ENCODE peak calls at places on chromosomes 13 and 19, in eight cellular contexts. One of them, this sample, is unnamed.

GRCh38 chr19:7202888-7203287 is 91.3 kb downstream of the INSR start:
- DNase-seq in progenitor cell of endocrine pancreas: no peak
- DNase-seq in Calu3: no peak
- DNase-seq in neural progenitor cell: no peak
- DNase-seq in endothelial cell: no peak
- DNase-seq in cardiac muscle cell: no peak
- DNase-seq in CD8-positive, alpha-beta T cell: no peak
- DNase-seq in colonic mucosa: no peak
- DNase-seq in this sample: no peak

GRCh38 chr19:17429661-17430101 is 9.8 kb downstream of the MVB12A start:
- DNase-seq in progenitor cell of endocrine pancreas: no peak
- DNase-seq in Calu3: no peak
- DNase-seq in neural progenitor cell: no peak
- DNase-seq in endothelial cell: no peak
- DNase-seq in cardiac muscle cell: no peak
- DNase-seq in CD8-positive, alpha-beta T cell: no peak
- DNase-seq in colonic mucosa: no peak
- DNase-seq in this sample: no peak

GRCh38 chr19:13621413-13621812 is 115.1 kb upstream of the CACNA1A start:
- DNase-seq in progenitor cell of endocrine pancreas: no peak
- DNase-seq in Calu3: peak
- DNase-seq in neural progenitor cell: no peak
- DNase-seq in endothelial cell: no peak
- DNase-seq in cardiac muscle cell: no peak
- DNase-seq in CD8-positive, alpha-beta T cell: no peak
- DNase-seq in colonic mucosa: no peak
- DNase-seq in this sample: no peak

GRCh38 chr19:53906211-53907192 is 2.6 kb upstream of the CACNG7 start:
- DNase-seq in progenitor cell of endocrine pancreas: peak
- DNase-seq in Calu3: peak
- DNase-seq in neural progenitor cell: peak
- DNase-seq in endothelial cell: peak
- DNase-seq in cardiac muscle cell: peak
- DNase-seq in CD8-positive, alpha-beta T cell: peak
- DNase-seq in colonic mucosa: peak
- DNase-seq in this sample: no peak

GRCh38 chr13:83168575-83168974 is 713.7 kb downstream of the SLITRK1 start:
- DNase-seq in progenitor cell of endocrine pancreas: no peak
- DNase-seq in Calu3: no peak
- DNase-seq in neural progenitor cell: no peak
- DNase-seq in endothelial cell: no peak
- DNase-seq in cardiac muscle cell: no peak
- DNase-seq in CD8-positive, alpha-beta T cell: no peak
- DNase-seq in colonic mucosa: no peak
- DNase-seq in this sample: no peak

GRCh38 chr19:35351441-35352176 is 3.9 kb downstream of the FFAR1 start:
- DNase-seq in progenitor cell of endocrine pancreas: no peak
- DNase-seq in Calu3: no peak
- DNase-seq in neural progenitor cell: no peak
- DNase-seq in endothelial cell: no peak
- DNase-seq in cardiac muscle cell: no peak
- DNase-seq in CD8-positive, alpha-beta T cell: no peak
- DNase-seq in colonic mucosa: no peak
- DNase-seq in this sample: no peak

GRCh38 chr19:45780146-45780447 is 2.2 kb downstream of the DMPK start:
- DNase-seq in progenitor cell of endocrine pancreas: no peak
- DNase-seq in Calu3: no peak
- DNase-seq in neural progenitor cell: no peak
- DNase-seq in endothelial cell: no peak
- DNase-seq in cardiac muscle cell: no peak
- DNase-seq in CD8-positive, alpha-beta T cell: no peak
- DNase-seq in colonic mucosa: no peak
- DNase-seq in this sample: no peak

GRCh38 chr19:43620061-43621001 is 902 bp upstream of the ZNF428 start:
- DNase-seq in progenitor cell of endocrine pancreas: no peak
- DNase-seq in Calu3: no peak
- DNase-seq in neural progenitor cell: no peak
- DNase-seq in endothelial cell: no peak
- DNase-seq in cardiac muscle cell: no peak
- DNase-seq in CD8-positive, alpha-beta T cell: peak
- DNase-seq in colonic mucosa: no peak
- DNase-seq in this sample: no peak

GRCh38 chr19:16589917-16590316 is 17.7 kb upstream of the SLC35E1 start:
- DNase-seq in progenitor cell of endocrine pancreas: no peak
- DNase-seq in Calu3: no peak
- DNase-seq in neural progenitor cell: no peak
- DNase-seq in endothelial cell: no peak
- DNase-seq in cardiac muscle cell: no peak
- DNase-seq in CD8-positive, alpha-beta T cell: no peak
- DNase-seq in colonic mucosa: no peak
- DNase-seq in this sample: no peak

GRCh38 chr19:18156841-18157464 is 4.0 kb downstream of the PIK3R2 start:
- DNase-seq in progenitor cell of endocrine pancreas: no peak
- DNase-seq in Calu3: peak
- DNase-seq in neural progenitor cell: no peak
- DNase-seq in endothelial cell: no peak
- DNase-seq in cardiac muscle cell: peak
- DNase-seq in CD8-positive, alpha-beta T cell: no peak
- DNase-seq in colonic mucosa: peak
- DNase-seq in this sample: no peak

GRCh38 chr19:10686661-10687517 is 14.3 kb upstream of the QTRT1 start:
- DNase-seq in progenitor cell of endocrine pancreas: no peak
- DNase-seq in Calu3: no peak
- DNase-seq in neural progenitor cell: no peak
- DNase-seq in endothelial cell: no peak
- DNase-seq in cardiac muscle cell: no peak
- DNase-seq in CD8-positive, alpha-beta T cell: no peak
- DNase-seq in colonic mucosa: no peak
- DNase-seq in this sample: no peak

GRCh38 chr13:23618341-23618740 is 48.1 kb downstream of the TNFRSF19 start:
- DNase-seq in progenitor cell of endocrine pancreas: no peak
- DNase-seq in Calu3: peak
- DNase-seq in neural progenitor cell: no peak
- DNase-seq in endothelial cell: no peak
- DNase-seq in cardiac muscle cell: no peak
- DNase-seq in CD8-positive, alpha-beta T cell: no peak
- DNase-seq in colonic mucosa: no peak
- DNase-seq in this sample: no peak

GRCh38 chr19:2500157-2500556 is 24.2 kb downstream of the GADD45B start:
- DNase-seq in progenitor cell of endocrine pancreas: no peak
- DNase-seq in Calu3: no peak
- DNase-seq in neural progenitor cell: no peak
- DNase-seq in endothelial cell: no peak
- DNase-seq in cardiac muscle cell: no peak
- DNase-seq in CD8-positive, alpha-beta T cell: no peak
- DNase-seq in colonic mucosa: no peak
- DNase-seq in this sample: no peak

GRCh38 chr19:12996542-12997094 is 1.3 kb downstream of the NFIX start:
- DNase-seq in progenitor cell of endocrine pancreas: no peak
- DNase-seq in Calu3: no peak
- DNase-seq in neural progenitor cell: peak
- DNase-seq in endothelial cell: no peak
- DNase-seq in cardiac muscle cell: no peak
- DNase-seq in CD8-positive, alpha-beta T cell: no peak
- DNase-seq in colonic mucosa: no peak
- DNase-seq in this sample: no peak

GRCh38 chr19:15180451-15181390 is 20.1 kb downstream of the NOTCH3 start:
- DNase-seq in progenitor cell of endocrine pancreas: no peak
- DNase-seq in Calu3: no peak
- DNase-seq in neural progenitor cell: peak
- DNase-seq in endothelial cell: no peak
- DNase-seq in cardiac muscle cell: peak
- DNase-seq in CD8-positive, alpha-beta T cell: no peak
- DNase-seq in colonic mucosa: peak
- DNase-seq in this sample: no peak

GRCh38 chr19:7744871-7745270 is 2.5 kb downstream of the CD209 start:
- DNase-seq in progenitor cell of endocrine pancreas: no peak
- DNase-seq in Calu3: no peak
- DNase-seq in neural progenitor cell: no peak
- DNase-seq in endothelial cell: no peak
- DNase-seq in cardiac muscle cell: no peak
- DNase-seq in CD8-positive, alpha-beta T cell: no peak
- DNase-seq in colonic mucosa: no peak
- DNase-seq in this sample: no peak

GRCh38 chr13:26544707-26545106 is 12.8 kb upstream of the WASF3 start:
- DNase-seq in progenitor cell of endocrine pancreas: no peak
- DNase-seq in Calu3: no peak
- DNase-seq in neural progenitor cell: no peak
- DNase-seq in endothelial cell: no peak
- DNase-seq in cardiac muscle cell: no peak
- DNase-seq in CD8-positive, alpha-beta T cell: no peak
- DNase-seq in colonic mucosa: no peak
- DNase-seq in this sample: no peak

GRCh38 chr13:46184277-46184699 is 2.3 kb upstream of the LCP1 start:
- DNase-seq in progenitor cell of endocrine pancreas: no peak
- DNase-seq in Calu3: peak
- DNase-seq in neural progenitor cell: peak
- DNase-seq in endothelial cell: peak
- DNase-seq in cardiac muscle cell: peak
- DNase-seq in CD8-positive, alpha-beta T cell: peak
- DNase-seq in colonic mucosa: peak
- DNase-seq in this sample: no peak

GRCh38 chr19:48292798-48293197 is 22.9 kb downstream of the ZNF114 start:
- DNase-seq in progenitor cell of endocrine pancreas: no peak
- DNase-seq in Calu3: no peak
- DNase-seq in neural progenitor cell: no peak
- DNase-seq in endothelial cell: no peak
- DNase-seq in cardiac muscle cell: no peak
- DNase-seq in CD8-positive, alpha-beta T cell: no peak
- DNase-seq in colonic mucosa: no peak
- DNase-seq in this sample: no peak

GRCh38 chr19:37905936-37906867 is at the start of gene WDR87:
- DNase-seq in progenitor cell of endocrine pancreas: peak
- DNase-seq in Calu3: peak
- DNase-seq in neural progenitor cell: peak
- DNase-seq in endothelial cell: peak
- DNase-seq in cardiac muscle cell: no peak
- DNase-seq in CD8-positive, alpha-beta T cell: peak
- DNase-seq in colonic mucosa: peak
- DNase-seq in this sample: peak

DNA sequence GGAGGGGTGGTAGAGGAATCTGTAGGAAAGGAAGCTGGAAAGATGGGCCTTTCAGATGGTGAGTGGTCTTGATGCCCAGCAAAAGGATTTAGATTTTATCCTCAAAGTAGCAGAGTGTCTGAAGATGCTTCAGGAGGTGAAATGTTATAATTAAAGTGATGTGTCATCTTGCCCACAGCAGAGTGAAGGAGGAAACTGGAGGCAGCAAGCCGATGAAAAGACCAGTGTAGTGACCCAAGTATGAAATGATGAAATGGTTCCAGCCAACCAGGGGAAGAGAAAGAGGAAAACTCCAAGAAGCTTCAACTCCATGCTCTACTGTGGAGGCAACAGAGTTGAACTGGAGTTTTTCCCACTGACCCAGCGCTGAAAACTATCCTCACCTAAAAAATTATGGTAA is 66.7 kb downstream of the FOXO1 start:
- DNase-seq in progenitor cell of endocrine pancreas: no peak
- DNase-seq in Calu3: no peak
- DNase-seq in neural progenitor cell: no peak
- DNase-seq in endothelial cell: no peak
- DNase-seq in cardiac muscle cell: no peak
- DNase-seq in CD8-positive, alpha-beta T cell: no peak
- DNase-seq in colonic mucosa: no peak
- DNase-seq in this sample: no peak
- TF ChIP-seq CTCF in progenitor cell of endocrine pancreas: no peak
- TF ChIP-seq CTCF in Calu3: no peak
- TF ChIP-seq CTCF in neural progenitor cell: no peak
- TF ChIP-seq CTCF in endothelial cell: no peak
- TF ChIP-seq CTCF in cardiac muscle cell: no peak
- TF ChIP-seq CTCF in CD8-positive, alpha-beta T cell: no peak
- TF ChIP-seq CTCF in colonic mucosa: no peak
- TF ChIP-seq CTCF in this sample: no peak

GRCh38 chr19:4258181-4258580 is 11.3 kb downstream of the YJU2 start:
- DNase-seq in progenitor cell of endocrine pancreas: no peak
- DNase-seq in Calu3: no peak
- DNase-seq in neural progenitor cell: no peak
- DNase-seq in endothelial cell: no peak
- DNase-seq in cardiac muscle cell: no peak
- DNase-seq in CD8-positive, alpha-beta T cell: no peak
- DNase-seq in colonic mucosa: no peak
- DNase-seq in this sample: peak

GRCh38 chr19:4260605-4261191 is 13.8 kb downstream of the YJU2 start:
- DNase-seq in progenitor cell of endocrine pancreas: no peak
- DNase-seq in Calu3: no peak
- DNase-seq in neural progenitor cell: no peak
- DNase-seq in endothelial cell: no peak
- DNase-seq in cardiac muscle cell: no peak
- DNase-seq in CD8-positive, alpha-beta T cell: no peak
- DNase-seq in colonic mucosa: no peak
- DNase-seq in this sample: no peak

GRCh38 chr19:4257025-4257424 is 10.1 kb downstream of the YJU2 start:
- DNase-seq in progenitor cell of endocrine pancreas: no peak
- DNase-seq in Calu3: no peak
- DNase-seq in neural progenitor cell: no peak
- DNase-seq in endothelial cell: no peak
- DNase-seq in cardiac muscle cell: no peak
- DNase-seq in CD8-positive, alpha-beta T cell: no peak
- DNase-seq in colonic mucosa: no peak
- DNase-seq in this sample: no peak

GRCh38 chr19:4256563-4256962 is 9.7 kb downstream of the YJU2 start:
- DNase-seq in progenitor cell of endocrine pancreas: no peak
- DNase-seq in Calu3: no peak
- DNase-seq in neural progenitor cell: no peak
- DNase-seq in endothelial cell: no peak
- DNase-seq in cardiac muscle cell: no peak
- DNase-seq in CD8-positive, alpha-beta T cell: no peak
- DNase-seq in colonic mucosa: no peak
- DNase-seq in this sample: peak
- TF ChIP-seq CTCF in progenitor cell of endocrine pancreas: no peak
- TF ChIP-seq CTCF in Calu3: no peak
- TF ChIP-seq CTCF in neural progenitor cell: no peak
- TF ChIP-seq CTCF in endothelial cell: peak
- TF ChIP-seq CTCF in cardiac muscle cell: peak
- TF ChIP-seq CTCF in CD8-positive, alpha-beta T cell: no peak
- TF ChIP-seq CTCF in colonic mucosa: no peak
- TF ChIP-seq CTCF in this sample: no peak

GRCh38 chr19:55809381-55810058 is 22.3 kb downstream of the NLRP11 start:
- DNase-seq in progenitor cell of endocrine pancreas: no peak
- DNase-seq in Calu3: peak
- DNase-seq in neural progenitor cell: peak
- DNase-seq in endothelial cell: no peak
- DNase-seq in cardiac muscle cell: no peak
- DNase-seq in CD8-positive, alpha-beta T cell: no peak
- DNase-seq in colonic mucosa: peak
- DNase-seq in this sample: no peak
- TF ChIP-seq CTCF in progenitor cell of endocrine pancreas: no peak
- TF ChIP-seq CTCF in Calu3: no peak
- TF ChIP-seq CTCF in neural progenitor cell: peak
- TF ChIP-seq CTCF in endothelial cell: no peak
- TF ChIP-seq CTCF in cardiac muscle cell: peak
- TF ChIP-seq CTCF in CD8-positive, alpha-beta T cell: peak
- TF ChIP-seq CTCF in colonic mucosa: peak
- TF ChIP-seq CTCF in this sample: peak

DNA sequence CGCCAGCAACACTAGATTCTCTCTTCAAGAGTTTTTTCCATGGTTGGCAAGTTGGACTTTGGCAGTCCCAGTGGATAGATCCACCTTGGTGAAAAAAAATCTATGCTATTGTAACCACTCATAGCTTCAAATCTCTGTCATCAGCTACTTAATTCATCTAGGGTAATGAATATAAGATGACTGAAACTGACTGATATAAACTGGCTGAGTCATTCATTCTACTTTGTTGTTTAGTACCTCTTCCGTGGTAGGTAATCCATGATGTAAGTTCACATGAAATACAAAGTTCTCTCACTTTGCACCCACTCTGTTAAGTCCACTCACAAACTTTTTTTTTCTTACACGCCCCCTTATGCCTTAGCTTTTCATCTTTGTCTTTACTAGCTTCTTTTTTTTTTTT is 1381.5 kb downstream of the SLITRK5 start:
- DNase-seq in progenitor cell of endocrine pancreas: no peak
- DNase-seq in Calu3: no peak
- DNase-seq in neural progenitor cell: no peak
- DNase-seq in endothelial cell: no peak
- DNase-seq in cardiac muscle cell: no peak
- DNase-seq in CD8-positive, alpha-beta T cell: no peak
- DNase-seq in colonic mucosa: no peak
- DNase-seq in this sample: no peak
- TF ChIP-seq CTCF in progenitor cell of endocrine pancreas: no peak
- TF ChIP-seq CTCF in Calu3: no peak
- TF ChIP-seq CTCF in neural progenitor cell: no peak
- TF ChIP-seq CTCF in endothelial cell: no peak
- TF ChIP-seq CTCF in cardiac muscle cell: no peak
- TF ChIP-seq CTCF in CD8-positive, alpha-beta T cell: no peak
- TF ChIP-seq CTCF in colonic mucosa: no peak
- TF ChIP-seq CTCF in this sample: no peak